ENCODE peak calls at places on chromosomes 7 and 10, in nine cellular contexts. One of them, this sample, is unnamed.
A peak's percentile ranks its signal among the peaks of the same experiment; 100 is the strongest.

GRCh38 chr7:79175390-79175789 is 278.1 kb downstream of the MAGI2 start:
- DNase-seq in mammary epithelial cell: no peak
- DNase-seq in Panc1: no peak
- DNase-seq in cardiac fibroblast: no peak
- DNase-seq in left ventricle myocardium inferior: no peak
- DNase-seq in endothelial cell of umbilical vein: no peak
- DNase-seq in GM12865: no peak
- DNase-seq in brain microvascular endothelial cell: no peak
- DNase-seq in psoas muscle: no peak
- DNase-seq in this sample: no peak

GRCh38 chr7:98265841-98266271 is 13.8 kb upstream of the TECPR1 start:
- DNase-seq in mammary epithelial cell: no peak
- DNase-seq in Panc1: no peak
- DNase-seq in cardiac fibroblast: no peak
- DNase-seq in left ventricle myocardium inferior: no peak
- DNase-seq in endothelial cell of umbilical vein: peak; percentile 59
- DNase-seq in GM12865: no peak
- DNase-seq in brain microvascular endothelial cell: peak; percentile 66
- DNase-seq in psoas muscle: no peak
- DNase-seq in this sample: no peak

GRCh38 chr10:34922138-34922537 is 107.0 kb upstream of the PARD3 start:
- DNase-seq in mammary epithelial cell: no peak
- DNase-seq in Panc1: no peak
- DNase-seq in cardiac fibroblast: no peak
- DNase-seq in left ventricle myocardium inferior: no peak
- DNase-seq in endothelial cell of umbilical vein: no peak
- DNase-seq in GM12865: no peak
- DNase-seq in brain microvascular endothelial cell: no peak
- DNase-seq in psoas muscle: no peak
- DNase-seq in this sample: no peak

GRCh38 chr10:8416192-8416701 is 361.8 kb downstream of the GATA3 start:
- DNase-seq in mammary epithelial cell: no peak
- DNase-seq in Panc1: no peak
- DNase-seq in cardiac fibroblast: no peak
- DNase-seq in left ventricle myocardium inferior: no peak
- DNase-seq in endothelial cell of umbilical vein: no peak
- DNase-seq in GM12865: peak; percentile 24
- DNase-seq in brain microvascular endothelial cell: no peak
- DNase-seq in psoas muscle: no peak
- DNase-seq in this sample: no peak

GRCh38 chr7:131355917-131356777 is 28.5 kb downstream of the MKLN1 start:
- DNase-seq in mammary epithelial cell: no peak
- DNase-seq in Panc1: no peak
- DNase-seq in cardiac fibroblast: peak; percentile 43
- DNase-seq in left ventricle myocardium inferior: no peak
- DNase-seq in endothelial cell of umbilical vein: no peak
- DNase-seq in GM12865: no peak
- DNase-seq in brain microvascular endothelial cell: no peak
- DNase-seq in psoas muscle: no peak
- DNase-seq in this sample: no peak

GRCh38 chr10:130022501-130023299 is 58.6 kb upstream of the EBF3 start:
- DNase-seq in mammary epithelial cell: no peak
- DNase-seq in Panc1: no peak
- DNase-seq in cardiac fibroblast: peak; percentile 18
- DNase-seq in left ventricle myocardium inferior: no peak
- DNase-seq in endothelial cell of umbilical vein: no peak
- DNase-seq in GM12865: no peak
- DNase-seq in brain microvascular endothelial cell: peak; percentile 17
- DNase-seq in psoas muscle: no peak
- DNase-seq in this sample: peak; percentile 81

GRCh38 chr10:13206546-13207443 is 27.4 kb downstream of the UCMA start:
- DNase-seq in mammary epithelial cell: no peak
- DNase-seq in Panc1: no peak
- DNase-seq in cardiac fibroblast: peak; percentile 76
- DNase-seq in left ventricle myocardium inferior: no peak
- DNase-seq in endothelial cell of umbilical vein: peak; percentile 49
- DNase-seq in GM12865: peak; percentile 42
- DNase-seq in brain microvascular endothelial cell: peak; percentile 26
- DNase-seq in psoas muscle: no peak
- DNase-seq in this sample: no peak

GRCh38 chr7:142709921-142710320 is 39.4 kb upstream of the PRSS1 start:
- DNase-seq in mammary epithelial cell: no peak
- DNase-seq in Panc1: no peak
- DNase-seq in cardiac fibroblast: no peak
- DNase-seq in left ventricle myocardium inferior: no peak
- DNase-seq in endothelial cell of umbilical vein: no peak
- DNase-seq in GM12865: no peak
- DNase-seq in brain microvascular endothelial cell: no peak
- DNase-seq in psoas muscle: no peak
- DNase-seq in this sample: no peak

GRCh38 chr7:73668103-73668937 is 689 bp downstream of the VPS37D start:
- DNase-seq in mammary epithelial cell: no peak
- DNase-seq in Panc1: no peak
- DNase-seq in cardiac fibroblast: no peak
- DNase-seq in left ventricle myocardium inferior: no peak
- DNase-seq in endothelial cell of umbilical vein: peak; percentile 16
- DNase-seq in GM12865: no peak
- DNase-seq in brain microvascular endothelial cell: no peak
- DNase-seq in psoas muscle: peak; percentile 40
- DNase-seq in this sample: no peak

GRCh38 chr10:103476046-103476768 is 2.8 kb downstream of the CALHM3 start:
- DNase-seq in mammary epithelial cell: no peak
- DNase-seq in Panc1: no peak
- DNase-seq in cardiac fibroblast: peak; percentile 40
- DNase-seq in left ventricle myocardium inferior: no peak
- DNase-seq in endothelial cell of umbilical vein: no peak
- DNase-seq in GM12865: peak; percentile 82
- DNase-seq in brain microvascular endothelial cell: no peak
- DNase-seq in psoas muscle: peak; percentile 45
- DNase-seq in this sample: no peak

GRCh38 chr10:119003572-119004289 is 25.8 kb upstream of the NANOS1 start:
- DNase-seq in mammary epithelial cell: peak; percentile 68
- DNase-seq in Panc1: no peak
- DNase-seq in cardiac fibroblast: no peak
- DNase-seq in left ventricle myocardium inferior: no peak
- DNase-seq in endothelial cell of umbilical vein: no peak
- DNase-seq in GM12865: no peak
- DNase-seq in brain microvascular endothelial cell: no peak
- DNase-seq in psoas muscle: peak; percentile 60
- DNase-seq in this sample: no peak

DNA sequence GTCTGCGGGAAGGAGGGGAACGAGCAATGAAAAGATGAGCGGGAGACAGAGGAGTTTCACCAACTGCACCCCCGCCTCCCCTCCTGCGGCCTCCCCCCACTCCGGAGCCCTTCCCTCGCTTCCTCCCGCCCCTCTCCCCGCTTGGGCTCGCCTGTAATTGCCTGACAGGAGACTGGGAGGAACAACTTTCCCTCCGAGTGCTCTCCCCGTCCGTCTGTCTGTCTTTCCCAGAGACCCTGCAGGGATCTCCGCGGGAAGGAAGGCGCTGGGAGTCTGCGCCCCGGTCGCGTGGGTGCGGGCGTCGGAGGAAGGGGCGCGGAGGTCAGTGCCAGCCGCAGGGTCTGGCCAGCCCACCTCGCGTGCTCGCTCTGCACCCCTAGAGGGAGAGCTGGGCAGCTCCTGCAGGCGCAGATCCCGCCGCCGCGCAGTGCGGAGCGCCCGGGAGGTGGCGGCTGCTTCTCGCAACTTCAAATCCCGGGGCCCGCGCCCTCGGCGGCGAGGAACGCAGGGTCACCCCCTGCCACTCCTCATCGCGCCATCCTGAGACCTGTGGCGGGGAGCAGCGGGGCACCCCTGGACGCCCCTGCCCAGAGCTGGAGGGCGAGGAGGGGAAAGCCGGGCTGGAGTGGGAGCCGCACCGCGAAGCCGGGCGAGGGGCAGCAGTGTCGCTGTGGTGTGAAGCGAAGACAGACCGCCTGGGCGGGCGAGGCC is 527 bp upstream of the NRP1 start:
- DNase-seq in mammary epithelial cell: peak; percentile 88
- DNase-seq in Panc1: no peak
- DNase-seq in cardiac fibroblast: peak; percentile 96
- DNase-seq in left ventricle myocardium inferior: peak; percentile 83
- DNase-seq in endothelial cell of umbilical vein: peak; percentile 91
- DNase-seq in GM12865: peak; percentile 7
- DNase-seq in brain microvascular endothelial cell: peak; percentile 84
- DNase-seq in psoas muscle: peak; percentile 86
- DNase-seq in this sample: no peak
- TF ChIP-seq CTCF in mammary epithelial cell: peak; percentile 82
- TF ChIP-seq CTCF in Panc1: peak; percentile 70
- TF ChIP-seq CTCF in cardiac fibroblast: peak; percentile 59
- TF ChIP-seq CTCF in left ventricle myocardium inferior: peak; percentile 82
- TF ChIP-seq CTCF in endothelial cell of umbilical vein: peak; percentile 75
- TF ChIP-seq CTCF in GM12865: no peak
- TF ChIP-seq CTCF in brain microvascular endothelial cell: peak; percentile 66
- TF ChIP-seq CTCF in psoas muscle: peak; percentile 56
- TF ChIP-seq CTCF in this sample: peak; percentile 78

GRCh38 chr7:47633134-47633533 is 51.2 kb upstream of the TNS3 start:
- DNase-seq in mammary epithelial cell: no peak
- DNase-seq in Panc1: no peak
- DNase-seq in cardiac fibroblast: no peak
- DNase-seq in left ventricle myocardium inferior: no peak
- DNase-seq in endothelial cell of umbilical vein: no peak
- DNase-seq in GM12865: no peak
- DNase-seq in brain microvascular endothelial cell: no peak
- DNase-seq in psoas muscle: no peak
- DNase-seq in this sample: no peak

GRCh38 chr7:47636693-47637175 is 54.8 kb upstream of the TNS3 start:
- DNase-seq in mammary epithelial cell: no peak
- DNase-seq in Panc1: no peak
- DNase-seq in cardiac fibroblast: peak; percentile 17
- DNase-seq in left ventricle myocardium inferior: peak; percentile 33
- DNase-seq in endothelial cell of umbilical vein: no peak
- DNase-seq in GM12865: no peak
- DNase-seq in brain microvascular endothelial cell: no peak
- DNase-seq in psoas muscle: no peak
- DNase-seq in this sample: no peak

GRCh38 chr7:47636111-47636692 is 54.3 kb upstream of the TNS3 start:
- DNase-seq in mammary epithelial cell: no peak
- DNase-seq in Panc1: no peak
- DNase-seq in cardiac fibroblast: no peak
- DNase-seq in left ventricle myocardium inferior: peak; percentile 32
- DNase-seq in endothelial cell of umbilical vein: no peak
- DNase-seq in GM12865: no peak
- DNase-seq in brain microvascular endothelial cell: no peak
- DNase-seq in psoas muscle: no peak
- DNase-seq in this sample: no peak

GRCh38 chr7:47634273-47634672 is 52.4 kb upstream of the TNS3 start:
- DNase-seq in mammary epithelial cell: peak; percentile 26
- DNase-seq in Panc1: no peak
- DNase-seq in cardiac fibroblast: no peak
- DNase-seq in left ventricle myocardium inferior: no peak
- DNase-seq in endothelial cell of umbilical vein: no peak
- DNase-seq in GM12865: no peak
- DNase-seq in brain microvascular endothelial cell: no peak
- DNase-seq in psoas muscle: no peak
- DNase-seq in this sample: no peak

DNA sequence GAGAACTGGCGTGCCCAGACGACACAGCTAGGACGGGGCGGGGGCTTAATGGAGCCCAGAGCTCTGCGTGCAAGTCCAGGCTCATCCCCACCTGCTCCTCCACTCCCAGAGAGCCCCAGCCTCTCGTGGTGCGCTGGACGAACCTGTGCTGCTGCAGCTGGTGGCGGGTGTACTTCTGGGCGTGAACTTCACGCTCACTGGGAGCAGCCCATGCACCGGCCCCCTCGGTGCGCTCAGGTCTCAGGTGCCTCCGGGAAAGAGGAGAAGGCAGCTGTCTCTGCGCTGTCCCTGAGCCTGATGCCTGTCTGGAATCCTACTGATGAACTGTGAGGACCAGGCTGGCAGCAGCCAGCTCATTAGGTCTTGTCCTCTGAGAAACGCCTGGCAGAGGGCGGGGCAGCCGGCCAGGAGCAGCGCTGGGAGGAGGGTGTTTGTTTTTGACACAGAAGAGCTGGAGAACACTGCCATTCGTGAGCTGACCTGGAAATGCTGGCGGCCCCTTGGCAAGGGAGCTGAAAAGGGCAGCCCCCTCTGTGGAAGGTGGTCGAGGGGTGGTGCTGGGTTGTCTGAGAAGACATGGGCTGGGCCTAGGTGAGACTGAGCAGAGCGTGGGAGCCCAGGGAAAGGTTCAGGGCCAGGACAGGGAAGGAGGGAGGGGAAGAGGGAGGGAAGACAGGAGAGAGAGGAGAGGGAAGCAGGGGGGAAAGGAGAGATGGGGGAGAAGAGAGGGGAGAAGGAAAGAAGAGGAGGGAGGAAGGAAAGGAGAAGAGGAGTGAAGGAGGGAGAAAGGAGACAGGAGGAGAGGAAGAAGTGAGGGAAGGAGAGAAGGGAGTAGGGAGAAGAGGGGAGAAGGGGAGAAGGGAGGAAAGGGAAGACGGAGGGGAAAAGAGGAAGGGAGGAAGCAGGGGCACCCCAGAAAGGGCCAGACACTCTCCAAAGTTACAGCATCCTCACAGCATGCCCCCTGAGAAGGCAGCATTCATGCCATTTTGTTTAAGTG is 53.5 kb upstream of the TNS3 start:
- DNase-seq in mammary epithelial cell: peak; percentile 69
- DNase-seq in Panc1: no peak
- DNase-seq in cardiac fibroblast: peak; percentile 21
- DNase-seq in left ventricle myocardium inferior: no peak
- DNase-seq in endothelial cell of umbilical vein: no peak
- DNase-seq in GM12865: no peak
- DNase-seq in brain microvascular endothelial cell: no peak
- DNase-seq in psoas muscle: no peak
- DNase-seq in this sample: no peak
- H3K4me3 ChIP-seq in mammary epithelial cell: peak overlapping the region; percentile 31
- H3K4me3 ChIP-seq in Panc1: peak overlapping the region; percentile 53
- H3K4me3 ChIP-seq in cardiac fibroblast: no peak overlapping the region
- H3K4me3 ChIP-seq in left ventricle myocardium inferior: no peak overlapping the region
- H3K4me3 ChIP-seq in endothelial cell of umbilical vein: no peak overlapping the region
- H3K4me3 ChIP-seq in GM12865: no peak overlapping the region
- H3K4me3 ChIP-seq in brain microvascular endothelial cell: no peak overlapping the region
- H3K4me3 ChIP-seq in psoas muscle: no peak overlapping the region
- H3K4me3 ChIP-seq in this sample: no peak overlapping the region

DNA sequence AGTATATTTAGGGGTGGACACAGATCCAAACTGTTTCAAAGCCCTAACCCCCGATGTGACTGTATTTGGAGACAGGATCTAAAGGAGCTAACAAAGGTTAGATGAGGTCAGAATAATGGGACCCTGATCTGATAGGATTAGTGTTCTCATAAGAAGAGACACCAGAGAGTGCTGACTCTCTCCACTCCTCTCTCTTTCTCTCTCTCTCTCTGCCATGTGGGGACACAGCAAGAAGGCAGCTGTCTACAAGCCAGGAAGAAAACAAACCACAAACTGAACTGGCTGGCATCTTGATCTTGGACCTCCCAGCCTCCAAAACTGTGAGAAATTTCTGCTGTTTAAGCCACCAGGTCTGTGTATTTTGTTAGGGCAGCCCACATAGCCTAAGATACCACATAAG is 84.7 kb upstream of the KDM7A start:
- DNase-seq in mammary epithelial cell: no peak
- DNase-seq in Panc1: no peak
- DNase-seq in cardiac fibroblast: no peak
- DNase-seq in left ventricle myocardium inferior: no peak
- DNase-seq in endothelial cell of umbilical vein: no peak
- DNase-seq in GM12865: no peak
- DNase-seq in brain microvascular endothelial cell: no peak
- DNase-seq in psoas muscle: no peak
- DNase-seq in this sample: no peak
- TF ChIP-seq CTCF in mammary epithelial cell: no peak
- TF ChIP-seq CTCF in Panc1: no peak
- TF ChIP-seq CTCF in cardiac fibroblast: no peak
- TF ChIP-seq CTCF in left ventricle myocardium inferior: no peak
- TF ChIP-seq CTCF in endothelial cell of umbilical vein: no peak
- TF ChIP-seq CTCF in GM12865: no peak
- TF ChIP-seq CTCF in brain microvascular endothelial cell: no peak
- TF ChIP-seq CTCF in psoas muscle: no peak
- TF ChIP-seq CTCF in this sample: no peak

GRCh38 chr7:101938115-101938514 is 120.7 kb downstream of the CUX1 start:
- DNase-seq in mammary epithelial cell: no peak
- DNase-seq in Panc1: no peak
- DNase-seq in cardiac fibroblast: no peak
- DNase-seq in left ventricle myocardium inferior: no peak
- DNase-seq in endothelial cell of umbilical vein: no peak
- DNase-seq in GM12865: no peak
- DNase-seq in brain microvascular endothelial cell: no peak
- DNase-seq in psoas muscle: no peak
- DNase-seq in this sample: no peak
- H3K4me3 ChIP-seq in mammary epithelial cell: no peak overlapping the region
- H3K4me3 ChIP-seq in Panc1: no peak overlapping the region
- H3K4me3 ChIP-seq in cardiac fibroblast: no peak overlapping the region
- H3K4me3 ChIP-seq in left ventricle myocardium inferior: no peak overlapping the region
- H3K4me3 ChIP-seq in endothelial cell of umbilical vein: no peak overlapping the region
- H3K4me3 ChIP-seq in GM12865: no peak overlapping the region
- H3K4me3 ChIP-seq in brain microvascular endothelial cell: no peak overlapping the region
- H3K4me3 ChIP-seq in psoas muscle: no peak overlapping the region
- H3K4me3 ChIP-seq in this sample: no peak overlapping the region

This sample was measured in AG04449.